ENCODE peak calls at places on chromosomes 12 and 14, in six cellular contexts. One of them, this sample, is unnamed. For H3K27me3 and H3K4me1, the result is how much of the 10 kb centered on the place peaks cover.

GRCh38 chr12:7101047-7101693 is 7.8 kb downstream of the C1RL start:
- DNase-seq in lung: no peak
- DNase-seq in ovary: no peak
- DNase-seq in CD8-positive, alpha-beta memory T cell: no peak
- DNase-seq in cardiac muscle cell: peak
- DNase-seq in CD8-positive, alpha-beta T cell: no peak
- DNase-seq in this sample: no peak

GRCh38 chr12:29547151-29547561 is 49.7 kb upstream of the OVCH1 start:
- DNase-seq in lung: no peak
- DNase-seq in ovary: no peak
- DNase-seq in CD8-positive, alpha-beta memory T cell: no peak
- DNase-seq in cardiac muscle cell: peak
- DNase-seq in CD8-positive, alpha-beta T cell: no peak
- DNase-seq in this sample: no peak

GRCh38 chr12:105401198-105401597 is 70.7 kb downstream of the C12orf75 start:
- DNase-seq in lung: no peak
- DNase-seq in ovary: no peak
- DNase-seq in CD8-positive, alpha-beta memory T cell: no peak
- DNase-seq in cardiac muscle cell: no peak
- DNase-seq in CD8-positive, alpha-beta T cell: no peak
- DNase-seq in this sample: no peak

GRCh38 chr12:84763112-84763511 is 149.5 kb downstream of the SLC6A15 start:
- DNase-seq in lung: peak
- DNase-seq in ovary: no peak
- DNase-seq in CD8-positive, alpha-beta memory T cell: no peak
- DNase-seq in cardiac muscle cell: peak
- DNase-seq in CD8-positive, alpha-beta T cell: no peak
- DNase-seq in this sample: no peak

GRCh38 chr14:90556050-90556477 is 159.2 kb downstream of the CALM1 start:
- DNase-seq in lung: no peak
- DNase-seq in ovary: no peak
- DNase-seq in CD8-positive, alpha-beta memory T cell: no peak
- DNase-seq in cardiac muscle cell: no peak
- DNase-seq in CD8-positive, alpha-beta T cell: no peak
- DNase-seq in this sample: peak

GRCh38 chr12:81161680-81162079 is 83.8 kb downstream of the ACSS3 start:
- DNase-seq in lung: no peak
- DNase-seq in ovary: no peak
- DNase-seq in CD8-positive, alpha-beta memory T cell: no peak
- DNase-seq in cardiac muscle cell: no peak
- DNase-seq in CD8-positive, alpha-beta T cell: no peak
- DNase-seq in this sample: no peak

GRCh38 chr14:79781882-79782281 is 429.4 kb downstream of the DIO2 start:
- DNase-seq in lung: no peak
- DNase-seq in ovary: no peak
- DNase-seq in CD8-positive, alpha-beta memory T cell: no peak
- DNase-seq in cardiac muscle cell: no peak
- DNase-seq in CD8-positive, alpha-beta T cell: no peak
- DNase-seq in this sample: no peak

GRCh38 chr12:49897276-49897675 is 6.4 kb downstream of the FAIM2 start:
- DNase-seq in lung: no peak
- DNase-seq in ovary: no peak
- DNase-seq in CD8-positive, alpha-beta memory T cell: no peak
- DNase-seq in cardiac muscle cell: no peak
- DNase-seq in CD8-positive, alpha-beta T cell: no peak
- DNase-seq in this sample: no peak

GRCh38 chr12:82144505-82144904 is 213.7 kb downstream of the CCDC59 start:
- DNase-seq in lung: no peak
- DNase-seq in ovary: no peak
- DNase-seq in CD8-positive, alpha-beta memory T cell: no peak
- DNase-seq in cardiac muscle cell: no peak
- DNase-seq in CD8-positive, alpha-beta T cell: no peak
- DNase-seq in this sample: no peak

GRCh38 chr12:131105736-131106356 is 152.1 kb downstream of the ADGRD1 start:
- DNase-seq in lung: no peak
- DNase-seq in ovary: no peak
- DNase-seq in CD8-positive, alpha-beta memory T cell: peak
- DNase-seq in cardiac muscle cell: no peak
- DNase-seq in CD8-positive, alpha-beta T cell: peak
- DNase-seq in this sample: no peak

GRCh38 chr12:20426191-20426590 is 57.9 kb downstream of the PDE3A start:
- DNase-seq in lung: no peak
- DNase-seq in ovary: peak
- DNase-seq in CD8-positive, alpha-beta memory T cell: no peak
- DNase-seq in cardiac muscle cell: peak
- DNase-seq in CD8-positive, alpha-beta T cell: no peak
- DNase-seq in this sample: no peak

GRCh38 chr12:125549836-125550235 is 484.6 kb downstream of the AACS start:
- DNase-seq in lung: no peak
- DNase-seq in ovary: no peak
- DNase-seq in CD8-positive, alpha-beta memory T cell: no peak
- DNase-seq in cardiac muscle cell: no peak
- DNase-seq in CD8-positive, alpha-beta T cell: no peak
- DNase-seq in this sample: no peak

GRCh38 chr12:46300906-46301305 is 32.1 kb upstream of the SLC38A1 start:
- DNase-seq in lung: no peak
- DNase-seq in ovary: no peak
- DNase-seq in CD8-positive, alpha-beta memory T cell: no peak
- DNase-seq in cardiac muscle cell: peak
- DNase-seq in CD8-positive, alpha-beta T cell: no peak
- DNase-seq in this sample: no peak

GRCh38 chr14:61568572-61569011 is 126.7 kb upstream of the HIF1A start:
- DNase-seq in lung: no peak
- DNase-seq in ovary: no peak
- DNase-seq in CD8-positive, alpha-beta memory T cell: no peak
- DNase-seq in cardiac muscle cell: no peak
- DNase-seq in CD8-positive, alpha-beta T cell: peak
- DNase-seq in this sample: no peak

GRCh38 chr12:116717466-116718457 is 20.1 kb downstream of the SPRING1 start:
- DNase-seq in lung: no peak
- DNase-seq in ovary: peak
- DNase-seq in CD8-positive, alpha-beta memory T cell: no peak
- DNase-seq in cardiac muscle cell: peak
- DNase-seq in CD8-positive, alpha-beta T cell: no peak
- DNase-seq in this sample: no peak

GRCh38 chr12:48070033-48070432 is 35.8 kb downstream of the SENP1 start:
- DNase-seq in lung: no peak
- DNase-seq in ovary: no peak
- DNase-seq in CD8-positive, alpha-beta memory T cell: no peak
- DNase-seq in cardiac muscle cell: no peak
- DNase-seq in CD8-positive, alpha-beta T cell: no peak
- DNase-seq in this sample: no peak

GRCh38 chr14:20799955-20800544 is 2.6 kb downstream of the RNASE1 start:
- DNase-seq in lung: peak
- DNase-seq in ovary: peak
- DNase-seq in CD8-positive, alpha-beta memory T cell: no peak
- DNase-seq in cardiac muscle cell: peak
- DNase-seq in CD8-positive, alpha-beta T cell: no peak
- DNase-seq in this sample: no peak

GRCh38 chr14:93954900-93955891 is 21.2 kb downstream of the ASB2 start:
- DNase-seq in lung: no peak
- DNase-seq in ovary: no peak
- DNase-seq in CD8-positive, alpha-beta memory T cell: peak
- DNase-seq in cardiac muscle cell: no peak
- DNase-seq in CD8-positive, alpha-beta T cell: peak
- DNase-seq in this sample: no peak

GRCh38 chr12:46131729-46132128 is 137.1 kb downstream of the SLC38A1 start:
- DNase-seq in lung: no peak
- DNase-seq in ovary: no peak
- DNase-seq in CD8-positive, alpha-beta memory T cell: no peak
- DNase-seq in cardiac muscle cell: no peak
- DNase-seq in CD8-positive, alpha-beta T cell: no peak
- DNase-seq in this sample: no peak

GRCh38 chr12:67019070-67019469 is 250.1 kb upstream of the CAND1 start:
- DNase-seq in lung: no peak
- DNase-seq in ovary: no peak
- DNase-seq in CD8-positive, alpha-beta memory T cell: no peak
- DNase-seq in cardiac muscle cell: no peak
- DNase-seq in CD8-positive, alpha-beta T cell: no peak
- DNase-seq in this sample: no peak

GRCh38 chr14:71586131-71586893 is 345.9 kb upstream of the RGS6 start:
- DNase-seq in lung: no peak
- DNase-seq in ovary: peak
- DNase-seq in CD8-positive, alpha-beta memory T cell: no peak
- DNase-seq in cardiac muscle cell: peak
- DNase-seq in CD8-positive, alpha-beta T cell: no peak
- DNase-seq in this sample: peak

GRCh38 chr12:62562892-62563291 is 96.3 kb downstream of the MON2 start:
- DNase-seq in lung: no peak
- DNase-seq in ovary: no peak
- DNase-seq in CD8-positive, alpha-beta memory T cell: no peak
- DNase-seq in cardiac muscle cell: peak
- DNase-seq in CD8-positive, alpha-beta T cell: no peak
- DNase-seq in this sample: no peak

GRCh38 chr12:47317182-47317915 is 237.6 kb upstream of the AMIGO2 start:
- DNase-seq in lung: no peak
- DNase-seq in ovary: no peak
- DNase-seq in CD8-positive, alpha-beta memory T cell: no peak
- DNase-seq in cardiac muscle cell: no peak
- DNase-seq in CD8-positive, alpha-beta T cell: no peak
- DNase-seq in this sample: no peak

GRCh38 chr12:116962197-116962596 is 51.4 kb downstream of the FBXW8 start:
- DNase-seq in lung: no peak
- DNase-seq in ovary: no peak
- DNase-seq in CD8-positive, alpha-beta memory T cell: no peak
- DNase-seq in cardiac muscle cell: no peak
- DNase-seq in CD8-positive, alpha-beta T cell: no peak
- DNase-seq in this sample: no peak

GRCh38 chr12:88431245-88431644 is 149.0 kb downstream of the KITLG start:
- DNase-seq in lung: no peak
- DNase-seq in ovary: no peak
- DNase-seq in CD8-positive, alpha-beta memory T cell: no peak
- DNase-seq in cardiac muscle cell: no peak
- DNase-seq in CD8-positive, alpha-beta T cell: no peak
- DNase-seq in this sample: no peak

GRCh38 chr14:69427596-69427995 is 29.1 kb downstream of the SLC39A9 start:
- DNase-seq in lung: no peak
- DNase-seq in ovary: no peak
- DNase-seq in CD8-positive, alpha-beta memory T cell: no peak
- DNase-seq in cardiac muscle cell: no peak
- DNase-seq in CD8-positive, alpha-beta T cell: no peak
- DNase-seq in this sample: no peak

GRCh38 chr12:6065872-6066217 is 58.6 kb downstream of the VWF start:
- DNase-seq in lung: no peak
- DNase-seq in ovary: no peak
- DNase-seq in CD8-positive, alpha-beta memory T cell: no peak
- DNase-seq in cardiac muscle cell: no peak
- DNase-seq in CD8-positive, alpha-beta T cell: no peak
- DNase-seq in this sample: no peak

GRCh38 chr12:92419201-92419600 is 273.6 kb upstream of the BTG1 start:
- DNase-seq in lung: no peak
- DNase-seq in ovary: no peak
- DNase-seq in CD8-positive, alpha-beta memory T cell: no peak
- DNase-seq in cardiac muscle cell: no peak
- DNase-seq in CD8-positive, alpha-beta T cell: no peak
- DNase-seq in this sample: no peak
- H3K27me3 ChIP-seq in lung: under half
- H3K27me3 ChIP-seq in ovary: under half
- H3K27me3 ChIP-seq in CD8-positive, alpha-beta memory T cell: under half
- H3K27me3 ChIP-seq in cardiac muscle cell: under half
- H3K27me3 ChIP-seq in CD8-positive, alpha-beta T cell: under half
- H3K27me3 ChIP-seq in this sample: under half

DNA sequence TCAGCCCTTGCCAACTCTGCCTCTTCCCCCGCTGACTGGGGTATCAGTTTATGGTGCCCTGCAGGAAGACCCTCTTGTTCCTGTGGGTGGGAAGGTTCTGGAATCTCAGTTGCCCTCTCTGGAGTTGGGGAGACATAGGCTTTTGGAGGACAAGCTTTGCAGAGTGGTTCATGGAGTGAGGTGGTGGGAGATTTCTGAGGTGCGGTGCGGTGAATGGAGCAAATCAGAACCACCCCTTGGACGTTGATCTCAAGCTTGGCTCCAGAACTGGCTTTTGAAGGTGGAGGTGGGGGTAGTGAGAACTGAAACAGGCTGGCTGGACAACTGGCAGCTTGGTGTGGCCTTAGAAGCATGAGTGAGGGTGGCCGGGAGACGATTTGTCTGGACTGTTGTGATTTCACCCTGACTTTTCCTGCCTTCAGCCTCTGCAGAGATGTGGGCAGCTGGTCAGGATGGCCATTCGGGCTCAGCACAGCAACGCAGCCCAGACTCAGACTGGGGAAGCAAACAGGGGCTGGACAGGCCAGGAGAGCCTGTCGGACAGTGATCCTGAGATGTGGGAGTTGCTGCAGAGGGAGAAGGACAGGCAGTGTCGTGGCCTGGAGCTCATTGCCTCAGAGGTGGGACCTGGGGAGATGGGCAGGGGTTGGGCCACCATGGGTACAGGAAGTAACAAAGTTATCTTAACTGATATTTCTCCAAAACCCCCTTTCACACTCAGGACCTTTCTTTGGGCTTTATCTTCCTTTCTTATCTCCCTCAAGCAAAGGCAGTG is 1.1 kb downstream of the SHMT2 start:
- DNase-seq in lung: no peak
- DNase-seq in ovary: no peak
- DNase-seq in CD8-positive, alpha-beta memory T cell: no peak
- DNase-seq in cardiac muscle cell: no peak
- DNase-seq in CD8-positive, alpha-beta T cell: no peak
- DNase-seq in this sample: peak
- H3K4me1 ChIP-seq in lung: under half
- H3K4me1 ChIP-seq in ovary: under half
- H3K4me1 ChIP-seq in CD8-positive, alpha-beta memory T cell: under half
- H3K4me1 ChIP-seq in cardiac muscle cell: under half
- H3K4me1 ChIP-seq in CD8-positive, alpha-beta T cell: under half
- H3K4me1 ChIP-seq in this sample: under half

DNA sequence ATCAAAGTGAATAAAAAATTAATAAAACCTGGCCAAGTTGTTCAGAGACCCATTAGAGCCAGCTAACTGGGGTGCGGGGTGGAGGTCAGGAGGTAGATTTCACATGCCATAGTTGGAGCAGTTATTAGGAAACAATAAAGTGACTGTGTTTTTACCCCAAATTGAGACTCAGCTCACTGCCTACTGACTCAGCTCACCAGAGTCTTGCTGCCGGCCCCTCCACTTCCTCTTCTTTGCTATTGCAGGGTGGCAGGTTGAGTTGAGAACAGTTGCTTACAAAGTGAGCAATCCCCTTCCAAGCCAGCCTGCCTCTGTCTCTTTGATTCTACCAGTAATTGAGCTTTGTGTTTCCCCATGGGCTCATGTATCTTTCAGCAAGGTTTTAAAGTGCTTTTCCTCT is 12.9 kb downstream of the ST8SIA1 start:
- DNase-seq in lung: no peak
- DNase-seq in ovary: no peak
- DNase-seq in CD8-positive, alpha-beta memory T cell: no peak
- DNase-seq in cardiac muscle cell: peak
- DNase-seq in CD8-positive, alpha-beta T cell: no peak
- DNase-seq in this sample: no peak
- H3K27me3 ChIP-seq in lung: under half
- H3K27me3 ChIP-seq in ovary: under half
- H3K27me3 ChIP-seq in CD8-positive, alpha-beta memory T cell: under half
- H3K27me3 ChIP-seq in cardiac muscle cell: under half
- H3K27me3 ChIP-seq in CD8-positive, alpha-beta T cell: under half
- H3K27me3 ChIP-seq in this sample: under half

DNA sequence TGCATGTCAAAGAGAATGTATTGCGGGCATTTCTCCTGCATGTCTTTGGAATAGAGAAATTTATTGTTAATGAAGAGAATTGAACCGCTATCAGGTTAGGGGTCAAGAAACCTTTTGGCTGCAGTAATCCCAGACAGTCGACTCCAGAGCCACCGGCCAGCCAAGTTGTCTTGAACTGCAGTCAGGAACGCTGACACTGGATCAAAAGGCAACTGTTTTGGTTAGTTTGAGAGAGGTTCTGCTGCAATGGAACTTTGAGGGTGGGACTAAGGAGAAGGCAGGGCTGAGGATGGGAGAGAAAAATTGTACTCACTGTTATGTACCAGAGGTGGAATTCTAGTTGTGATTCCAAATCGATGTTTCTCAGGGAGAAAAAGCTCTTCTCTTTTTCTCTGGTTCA is 28.2 kb downstream of the PPFIBP1 start:
- DNase-seq in lung: no peak
- DNase-seq in ovary: no peak
- DNase-seq in CD8-positive, alpha-beta memory T cell: no peak
- DNase-seq in cardiac muscle cell: no peak
- DNase-seq in CD8-positive, alpha-beta T cell: no peak
- DNase-seq in this sample: no peak
- H3K4me1 ChIP-seq in lung: half or more
- H3K4me1 ChIP-seq in ovary: under half
- H3K4me1 ChIP-seq in CD8-positive, alpha-beta memory T cell: under half
- H3K4me1 ChIP-seq in cardiac muscle cell: under half
- H3K4me1 ChIP-seq in CD8-positive, alpha-beta T cell: under half
- H3K4me1 ChIP-seq in this sample: under half

This sample was measured in BE2C.